ENCODE peak calls at places on chromosomes 7 and 10, in ten cellular contexts. F is GM04503; D is K562; A is CD4-positive, alpha-beta T cell; J is lower lobe of right lung; H is glutamatergic neuron; M is iris pigment epithelial cell; G is Calu3; N is nephron progenitor cell; E is stimulated activated CD4-positive, alpha-beta T cell treated with anti-CD3 and anti-CD28 coated beads, TNF-alpha, amount 100 ng/mL, for 1 hour. R is an unnamed sample.

GRCh38 chr10:30536578-30536977 is 93.0 kb downstream of the LYZL2 start:
- DNase-seq in H (no peak), J (no peak), E (no peak), F (no peak), D (no peak), M (no peak), N (no peak), G (no peak), A (no peak), R (no peak)

GRCh38 chr7:82443044-82443800 is at the start of gene CACNA2D1:
- DNase-seq in N (peak), G (peak), J (no peak), A (no peak), D (peak), H (peak), E (no peak), F (no peak), M (no peak), R (peak)

GRCh38 chr7:153887756-153888591 is 164.2 kb upstream of the DPP6 start:
- DNase-seq in A (no peak), F (no peak), H (no peak), G (no peak), E (no peak), D (no peak), N (peak), J (peak), M (no peak), R (no peak)

GRCh38 chr10:114698271-114699185 is 40.5 kb upstream of the ABLIM1 start:
- DNase-seq in F (peak), J (no peak), D (no peak), N (no peak), H (no peak), A (no peak), E (no peak), G (no peak), M (no peak), R (no peak)

GRCh38 chr10:67438605-67439258 is 257.3 kb downstream of the CTNNA3 start:
- DNase-seq in A (no peak), H (no peak), N (no peak), J (no peak), D (no peak), F (no peak), G (no peak), E (no peak), M (no peak), R (no peak)

GRCh38 chr10:86799188-86799845 is 42.9 kb downstream of the BMPR1A start:
- DNase-seq in M (no peak), A (no peak), D (no peak), F (no peak), J (no peak), H (no peak), N (no peak), E (no peak), G (no peak), R (no peak)

GRCh38 chr7:19442016-19442785 is 266.6 kb downstream of the POLR1F start:
- DNase-seq in E (no peak), M (peak), G (peak), A (no peak), F (peak), N (peak), J (no peak), H (no peak), D (no peak), R (peak)

GRCh38 chr7:77537595-77538185 is 595 bp downstream of the PTPN12 start:
- DNase-seq in A (peak), N (peak), F (no peak), M (no peak), G (peak), E (peak), H (peak), J (peak), D (peak), R (peak)

GRCh38 chr7:151591866-151592265 is 72.2 kb upstream of the RHEB start:
- DNase-seq in D (no peak), N (no peak), F (no peak), E (no peak), G (no peak), M (no peak), A (no peak), J (no peak), H (no peak), R (no peak)

GRCh38 chr7:53087274-53087673 is 51.8 kb downstream of the POM121L12 start:
- DNase-seq in D (no peak), G (no peak), H (no peak), F (no peak), M (no peak), E (no peak), A (no peak), J (no peak), N (no peak), R (no peak)

GRCh38 chr7:11082552-11083213 is 109.0 kb downstream of the PHF14 start:
- DNase-seq in D (no peak), E (no peak), A (no peak), F (no peak), G (no peak), J (no peak), H (no peak), N (no peak), M (peak), R (peak)

GRCh38 chr7:68321076-68321639 is 1277.1 kb upstream of the AUTS2 start:
- DNase-seq in E (no peak), D (no peak), J (no peak), N (no peak), A (no peak), G (no peak), H (peak), F (no peak), M (no peak), R (peak)

GRCh38 chr10:29811751-29812427 is 177.1 kb upstream of the SVIL start:
- DNase-seq in N (no peak), F (peak), H (no peak), J (no peak), M (peak), E (no peak), D (no peak), A (no peak), G (peak), R (peak)

GRCh38 chr10:129570185-129570584 is 103.1 kb downstream of the MGMT start:
- DNase-seq in D (no peak), N (no peak), A (no peak), G (no peak), M (no peak), H (no peak), F (no peak), E (no peak), J (no peak), R (no peak)

GRCh38 chr10:49550563-49550962 is 11.6 kb upstream of the ERCC6 start:
- DNase-seq in H (no peak), D (no peak), J (no peak), G (peak), M (peak), A (no peak), E (no peak), F (no peak), N (no peak), R (no peak)

GRCh38 chr7:36207451-36208291 is 54.6 kb downstream of the EEPD1 start:
- DNase-seq in N (no peak), H (no peak), M (peak), F (no peak), E (no peak), A (peak), G (peak), D (no peak), J (peak), R (no peak)

GRCh38 chr10:104515670-104516199 is 125.4 kb upstream of the SORCS3 start:
- DNase-seq in E (no peak), D (no peak), A (no peak), G (no peak), M (no peak), N (no peak), H (no peak), J (no peak), F (no peak), R (no peak)

GRCh38 chr10:9157656-9158055 is 1103.2 kb downstream of the GATA3 start:
- DNase-seq in N (no peak), D (no peak), H (no peak), G (no peak), F (no peak), E (no peak), A (no peak), M (no peak), J (no peak), R (peak)